ENCODE peak calls at places on chromosomes 13 and 19, in four cellular contexts. P, L, T and J are unnamed samples.

GRCh38 chr19:42224940-42225717 is 5.0 kb downstream of the ZNF526 start:
- DNase-seq in T (no peak), P (no peak), L (no peak), J (no peak)

GRCh38 chr19:38001158-38001781 is 94.3 kb downstream of the SIPA1L3 start:
- DNase-seq in T (no peak), P (no peak), L (no peak), J (no peak)

GRCh38 chr19:43465468-43466120 is at the start of gene LYPD3:
- DNase-seq in L (peak), P (peak), T (no peak), J (peak)

GRCh38 chr19:10339380-10339960 is at the start of gene ICAM3:
- DNase-seq in T (no peak), P (peak), L (no peak), J (no peak)

GRCh38 chr19:5343848-5344247 is 3.2 kb upstream of the PTPRS start:
- DNase-seq in L (no peak), T (peak), P (no peak), J (no peak)

GRCh38 chr13:111322001-111322915 is 1.8 kb downstream of the TEX29 start:
- DNase-seq in L (no peak), T (no peak), P (peak), J (no peak)

GRCh38 chr13:75666646-75667351 is 30.7 kb downstream of the LMO7 start:
- DNase-seq in P (no peak), L (no peak), T (no peak), J (no peak)

GRCh38 chr19:18991050-18991449 is 42.3 kb downstream of the SUGP2 start:
- DNase-seq in T (no peak), L (no peak), P (no peak), J (no peak)

GRCh38 chr13:40440990-40441820 is 225.2 kb downstream of the FOXO1 start:
- DNase-seq in P (no peak), L (no peak), T (no peak), J (no peak)

GRCh38 chr13:49357694-49358093 is 86.2 kb downstream of the CAB39L start:
- DNase-seq in L (no peak), P (no peak), T (no peak), J (no peak)

GRCh38 chr13:27194895-27195764 is 23.5 kb upstream of the USP12 start:
- DNase-seq in P (no peak), T (no peak), L (peak), J (no peak)

DNA sequence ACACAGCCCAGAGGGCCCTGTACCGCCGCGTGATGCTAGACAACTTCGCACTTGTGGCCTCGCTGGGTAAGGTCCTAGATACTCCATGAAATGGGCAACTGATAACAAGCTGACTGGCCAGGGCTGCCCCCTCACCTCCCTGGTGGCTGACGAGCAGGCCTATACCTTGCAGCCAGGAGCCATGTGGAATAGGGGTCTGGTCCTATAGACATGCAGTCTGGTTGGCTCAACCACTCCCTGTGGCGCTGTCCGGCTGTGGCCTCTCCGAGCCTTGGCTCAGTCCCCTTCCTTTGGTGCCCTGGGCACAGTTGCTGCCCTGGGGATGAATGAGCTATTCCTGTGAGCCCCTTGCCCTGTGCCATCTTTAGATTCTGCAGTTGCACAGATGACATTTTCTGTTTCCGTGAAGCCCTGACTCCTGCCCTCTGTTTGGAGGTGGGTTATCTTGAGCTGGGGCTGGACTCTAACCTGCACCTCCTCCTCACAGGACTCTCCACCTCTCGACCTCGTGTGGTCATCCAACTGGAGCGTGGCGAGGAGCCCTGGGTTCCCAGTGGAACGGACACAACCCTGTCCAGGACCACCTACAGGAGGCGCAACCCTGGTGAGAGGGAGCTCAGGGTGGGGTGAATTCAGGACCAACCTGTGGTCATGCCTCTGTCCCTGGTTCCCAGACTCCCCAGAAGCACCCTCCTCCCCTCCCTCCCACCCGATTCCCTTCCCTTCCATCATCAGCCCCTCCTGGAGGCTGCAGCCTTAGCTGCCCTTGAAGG is 2.5 kb downstream of the ZNF324 start:
- DNase-seq in P (no peak), L (no peak), T (no peak), J (no peak)
- TF ChIP-seq ATF3 in P (no peak), L (no peak), T (no peak), J (no peak)

GRCh38 chr13:73321039-73321438 is 262.2 kb downstream of the KLF5 start:
- DNase-seq in L (no peak), T (no peak), P (no peak), J (no peak)
- TF ChIP-seq JUN in L (no peak), T (no peak), P (no peak), J (no peak)

GRCh38 chr19:28736528-28736927 is 476.4 kb downstream of the UQCRFS1 start:
- DNase-seq in T (no peak), P (no peak), L (no peak), J (no peak)

GRCh38 chr19:28731113-28731512 is 481.8 kb downstream of the UQCRFS1 start:
- DNase-seq in L (no peak), P (no peak), T (no peak), J (no peak)

GRCh38 chr19:28731577-28731976 is 481.4 kb downstream of the UQCRFS1 start:
- DNase-seq in P (no peak), T (no peak), L (no peak), J (no peak)

GRCh38 chr19:28737526-28737925 is 475.4 kb downstream of the UQCRFS1 start:
- DNase-seq in L (no peak), P (no peak), T (no peak), J (no peak)

DNA sequence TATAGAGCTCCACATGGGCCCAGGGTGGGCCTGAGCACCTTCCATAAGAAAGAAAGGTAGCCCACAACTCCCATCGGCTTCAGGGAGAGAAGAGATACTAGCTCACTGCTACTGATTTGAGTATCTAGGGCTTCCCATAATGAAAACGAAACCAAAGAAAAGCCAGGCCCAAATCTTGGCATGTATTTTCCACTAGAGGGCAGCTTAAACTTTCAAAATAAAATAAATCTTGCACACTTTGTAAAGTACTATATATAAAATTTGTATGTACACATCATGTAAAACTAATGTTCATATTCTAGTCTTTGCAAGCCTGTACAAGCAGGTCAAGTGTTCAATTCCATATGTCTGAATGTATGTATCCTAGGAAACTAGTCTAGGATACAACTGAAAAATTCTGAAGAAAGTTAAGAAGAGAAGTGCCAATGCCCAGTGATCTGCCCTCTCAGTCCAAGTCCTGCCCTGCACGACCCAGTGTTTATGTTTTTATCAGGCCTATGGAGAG is 475.9 kb downstream of the UQCRFS1 start:
- DNase-seq in L (no peak), T (peak), P (no peak), J (no peak)
- TF ChIP-seq USF2 in L (no peak), T (no peak), P (no peak), J (no peak)

DNA sequence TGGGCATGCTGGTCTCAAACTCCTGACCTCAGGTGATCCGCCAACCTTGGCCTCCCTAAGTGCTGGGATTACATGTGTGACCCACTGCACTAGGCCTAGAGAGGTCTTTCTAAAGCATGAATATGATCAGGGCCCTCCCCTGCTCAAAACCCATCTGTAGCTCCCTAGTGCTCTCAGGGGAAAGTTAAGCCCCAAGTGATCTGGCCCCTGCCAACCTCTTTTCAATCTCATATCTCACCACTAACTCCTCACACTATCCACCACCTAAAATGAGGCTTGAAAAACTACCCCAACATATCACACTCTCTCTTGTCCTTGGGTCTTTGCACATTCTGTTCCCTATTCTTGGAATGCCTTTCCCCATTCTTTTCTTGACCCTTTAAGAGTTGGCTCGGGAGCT is 2.0 kb upstream of the DMWD start:
- DNase-seq in P (no peak), L (no peak), T (no peak), J (no peak)
- TF ChIP-seq ATF3 in P (no peak), L (no peak), T (no peak), J (no peak)

GRCh38 chr19:55766466-55766865 is 2.5 kb upstream of the RFPL4AL1 start:
- DNase-seq in T (no peak), P (no peak), L (no peak), J (no peak)
- TF ChIP-seq JUN in T (no peak), P (no peak), L (no peak), J (no peak)

DNA sequence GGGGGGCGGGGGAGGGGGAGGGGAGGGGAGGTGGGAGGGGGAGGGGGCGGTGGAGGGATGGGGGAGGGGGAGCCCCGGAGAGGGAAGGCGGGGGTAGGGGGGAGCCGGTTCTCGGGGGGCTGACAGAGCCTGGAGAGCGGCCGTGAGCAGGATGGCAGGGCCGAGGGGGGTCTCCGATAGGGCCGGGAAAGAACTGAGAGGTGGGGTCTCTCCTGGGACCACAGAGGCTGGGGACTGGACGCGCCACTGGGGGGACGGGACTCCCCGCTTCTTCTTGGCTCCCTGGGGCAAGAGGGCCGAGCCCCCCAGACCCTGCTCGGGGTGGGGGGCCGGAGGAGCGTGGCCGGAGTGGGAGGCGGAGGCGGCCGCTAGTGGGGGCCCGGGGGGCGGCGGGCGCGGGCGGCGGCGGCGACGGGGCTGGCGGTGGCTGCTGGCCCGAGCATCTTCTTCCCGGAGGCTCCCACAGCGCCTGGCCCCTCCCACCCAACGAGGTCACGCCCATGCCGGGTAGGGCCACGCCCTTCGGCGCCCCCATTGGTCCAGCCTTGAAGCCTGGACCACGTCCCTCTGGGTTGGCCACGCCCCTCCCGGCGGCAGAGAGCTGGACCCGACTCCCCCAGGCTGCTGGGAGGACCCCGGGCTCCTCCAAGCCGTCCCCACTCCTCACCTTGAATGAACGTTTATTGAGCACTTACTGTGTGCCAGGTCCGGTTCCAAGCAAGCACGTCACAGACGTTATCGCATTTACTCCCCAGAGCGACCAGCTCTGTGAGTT is at the start of gene NOVA2:
- DNase-seq in L (peak), P (peak), T (no peak), J (peak)
- TF ChIP-seq USF2 in L (no peak), P (no peak), T (no peak), J (no peak)